ENCODE peak calls at places on chromosomes 4 and X, in four cellular contexts. One of them, this sample, is unnamed.

GRCh38 chr4:39237179-39237578 is 54.9 kb downstream of the WDR19 start:
- DNase-seq in WTC11: no peak
- DNase-seq in K562: no peak
- DNase-seq in HepG2: peak; percentile 55
- DNase-seq in this sample: no peak

GRCh38 chrX:71198066-71198465 is 25.0 kb upstream of the GJB1 start:
- DNase-seq in WTC11: no peak
- DNase-seq in K562: no peak
- DNase-seq in HepG2: no peak
- DNase-seq in this sample: no peak

GRCh38 chr4:52312722-52313121 is 261.6 kb downstream of the SPATA18 start:
- DNase-seq in WTC11: no peak
- DNase-seq in K562: no peak
- DNase-seq in HepG2: no peak
- DNase-seq in this sample: no peak

GRCh38 chrX:17160971-17161370 is 214.0 kb upstream of the NHS start:
- DNase-seq in WTC11: no peak
- DNase-seq in K562: no peak
- DNase-seq in HepG2: no peak
- DNase-seq in this sample: peak; percentile 19

GRCh38 chrX:118498755-118499154 is 3.1 kb downstream of the DOCK11 start:
- DNase-seq in WTC11: no peak
- DNase-seq in K562: no peak
- DNase-seq in HepG2: no peak
- DNase-seq in this sample: no peak

GRCh38 chrX:38220024-38220935 is at the start of gene SRPX:
- DNase-seq in WTC11: peak; percentile 37
- DNase-seq in K562: peak; percentile 13
- DNase-seq in HepG2: no peak
- DNase-seq in this sample: peak; percentile 52

GRCh38 chrX:103656623-103657022 is 27.8 kb downstream of the TCEAL1 start:
- DNase-seq in WTC11: no peak
- DNase-seq in K562: no peak
- DNase-seq in HepG2: no peak
- DNase-seq in this sample: peak; percentile 66

GRCh38 chrX:104270916-104271512 is 16.3 kb upstream of the ESX1 start:
- DNase-seq in WTC11: peak; percentile 58
- DNase-seq in K562: peak; percentile 11
- DNase-seq in HepG2: peak; percentile 1
- DNase-seq in this sample: peak; percentile 39

GRCh38 chr4:89110541-89110985 is 770 bp upstream of the TIGD2 start:
- DNase-seq in WTC11: peak; percentile 39
- DNase-seq in K562: peak; percentile 30
- DNase-seq in HepG2: no peak
- DNase-seq in this sample: no peak

GRCh38 chr4:117817316-117817715 is 217.0 kb upstream of the NDST3 start:
- DNase-seq in WTC11: no peak
- DNase-seq in K562: no peak
- DNase-seq in HepG2: no peak
- DNase-seq in this sample: no peak
- TF ChIP-seq NR3C1 in WTC11: no peak
- TF ChIP-seq NR3C1 in K562: no peak
- TF ChIP-seq NR3C1 in HepG2: no peak
- TF ChIP-seq NR3C1 in this sample: no peak

GRCh38 chrX:115344885-115345653 is 55.6 kb downstream of the LUZP4 start:
- DNase-seq in WTC11: peak; percentile 26
- DNase-seq in K562: no peak
- DNase-seq in HepG2: peak; percentile 91
- DNase-seq in this sample: peak; percentile 62
- TF ChIP-seq CTCF in WTC11: no peak
- TF ChIP-seq CTCF in K562: no peak
- TF ChIP-seq CTCF in HepG2: no peak
- TF ChIP-seq CTCF in this sample: no peak

GRCh38 chr4:100633269-100633668 is 115.4 kb upstream of the EMCN start:
- DNase-seq in WTC11: no peak
- DNase-seq in K562: no peak
- DNase-seq in HepG2: no peak
- DNase-seq in this sample: no peak

GRCh38 chr4:100631281-100631968 is 113.6 kb upstream of the EMCN start:
- DNase-seq in WTC11: no peak
- DNase-seq in K562: no peak
- DNase-seq in HepG2: no peak
- DNase-seq in this sample: no peak

GRCh38 chr4:100632163-100632562 is 114.3 kb upstream of the EMCN start:
- DNase-seq in WTC11: no peak
- DNase-seq in K562: no peak
- DNase-seq in HepG2: no peak
- DNase-seq in this sample: no peak

GRCh38 chr4:100641326-100641725 is 123.5 kb upstream of the EMCN start:
- DNase-seq in WTC11: no peak
- DNase-seq in K562: no peak
- DNase-seq in HepG2: no peak
- DNase-seq in this sample: no peak

DNA sequence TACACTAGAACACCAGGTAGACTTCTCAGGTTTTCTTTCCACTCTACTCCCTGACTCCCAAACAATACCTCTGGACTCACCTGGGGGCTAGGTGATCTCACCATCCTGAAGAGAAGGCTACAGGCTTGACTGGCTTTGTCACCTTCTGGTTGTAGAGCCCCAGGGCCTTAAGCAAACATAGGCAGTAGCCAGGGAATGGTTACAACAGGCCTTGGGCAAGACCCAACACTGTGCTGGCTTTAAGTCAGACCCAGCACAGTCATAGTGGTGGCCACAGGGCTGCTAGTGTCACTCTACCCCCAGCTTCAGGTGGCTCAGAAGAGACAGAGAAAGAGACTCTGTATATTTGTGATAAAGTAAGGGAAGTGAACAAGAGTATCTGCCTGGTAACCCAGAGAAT is 118.1 kb upstream of the EMCN start:
- DNase-seq in WTC11: no peak
- DNase-seq in K562: no peak
- DNase-seq in HepG2: no peak
- DNase-seq in this sample: no peak
- TF ChIP-seq NR3C1 in WTC11: no peak
- TF ChIP-seq NR3C1 in K562: no peak
- TF ChIP-seq NR3C1 in HepG2: no peak
- TF ChIP-seq NR3C1 in this sample: no peak

GRCh38 chr4:40478215-40478614 is 143.1 kb downstream of the CHRNA9 start:
- DNase-seq in WTC11: no peak
- DNase-seq in K562: no peak
- DNase-seq in HepG2: no peak
- DNase-seq in this sample: no peak

GRCh38 chr4:40482985-40483647 is 146.5 kb downstream of the RBM47 start:
- DNase-seq in WTC11: peak; percentile 50
- DNase-seq in K562: peak; percentile 19
- DNase-seq in HepG2: no peak
- DNase-seq in this sample: no peak

GRCh38 chr4:40479378-40479777 is 144.2 kb downstream of the CHRNA9 start:
- DNase-seq in WTC11: no peak
- DNase-seq in K562: no peak
- DNase-seq in HepG2: no peak
- DNase-seq in this sample: no peak

GRCh38 chr4:40481977-40482376 is 146.8 kb downstream of the CHRNA9 start:
- DNase-seq in WTC11: no peak
- DNase-seq in K562: no peak
- DNase-seq in HepG2: no peak
- DNase-seq in this sample: no peak

DNA sequence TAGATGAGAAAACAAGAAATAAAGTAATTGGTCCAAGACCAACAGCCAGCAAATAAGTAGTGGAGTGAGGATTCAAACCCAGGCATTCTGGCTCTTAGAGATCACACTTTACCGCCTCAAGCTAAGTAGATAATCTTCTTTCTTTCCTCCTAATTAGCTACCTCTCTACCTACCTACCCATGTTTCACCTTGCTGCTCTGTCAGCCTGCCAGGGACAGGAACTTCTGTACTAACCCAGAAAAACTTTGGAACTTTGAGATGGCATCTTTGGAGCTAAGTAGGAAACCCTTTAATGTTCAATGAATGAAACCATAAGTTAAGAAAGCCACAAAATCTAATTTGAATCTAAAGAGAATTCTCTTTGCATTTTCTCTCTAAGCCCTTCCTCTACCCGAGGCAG is 145.2 kb downstream of the CHRNA9 start:
- DNase-seq in WTC11: no peak
- DNase-seq in K562: no peak
- DNase-seq in HepG2: no peak
- DNase-seq in this sample: no peak
- TF ChIP-seq CTCF in WTC11: no peak
- TF ChIP-seq CTCF in K562: no peak
- TF ChIP-seq CTCF in HepG2: no peak
- TF ChIP-seq CTCF in this sample: no peak

GRCh38 chr4:109978704-109979103 is 66.0 kb downstream of the EGF start:
- DNase-seq in WTC11: no peak
- DNase-seq in K562: no peak
- DNase-seq in HepG2: no peak
- DNase-seq in this sample: no peak
- TF ChIP-seq NR3C1 in WTC11: no peak
- TF ChIP-seq NR3C1 in K562: no peak
- TF ChIP-seq NR3C1 in HepG2: no peak
- TF ChIP-seq NR3C1 in this sample: no peak

DNA sequence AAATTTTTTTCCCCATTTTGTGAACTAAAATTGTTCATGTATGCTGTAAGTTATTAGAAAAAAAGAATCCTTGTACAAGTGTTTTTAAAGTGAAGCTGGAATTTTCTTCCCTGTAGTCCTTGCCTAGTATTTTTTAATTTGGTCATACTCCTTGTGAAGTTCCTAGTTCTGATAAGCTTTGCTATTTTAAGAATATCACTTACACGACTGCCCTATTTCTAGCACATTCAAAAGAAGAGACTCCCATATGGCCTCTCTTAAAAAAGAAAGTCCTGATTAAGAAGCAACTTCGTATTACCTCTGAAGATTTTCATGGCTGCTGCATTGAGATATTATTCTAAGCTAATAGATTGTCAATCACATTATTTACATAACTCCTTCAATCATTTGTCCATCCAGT is 87.2 kb downstream of the KLHL8 start:
- DNase-seq in WTC11: no peak
- DNase-seq in K562: no peak
- DNase-seq in HepG2: no peak
- DNase-seq in this sample: no peak
- TF ChIP-seq CTCF in WTC11: no peak
- TF ChIP-seq CTCF in K562: no peak
- TF ChIP-seq CTCF in HepG2: no peak
- TF ChIP-seq CTCF in this sample: no peak

DNA sequence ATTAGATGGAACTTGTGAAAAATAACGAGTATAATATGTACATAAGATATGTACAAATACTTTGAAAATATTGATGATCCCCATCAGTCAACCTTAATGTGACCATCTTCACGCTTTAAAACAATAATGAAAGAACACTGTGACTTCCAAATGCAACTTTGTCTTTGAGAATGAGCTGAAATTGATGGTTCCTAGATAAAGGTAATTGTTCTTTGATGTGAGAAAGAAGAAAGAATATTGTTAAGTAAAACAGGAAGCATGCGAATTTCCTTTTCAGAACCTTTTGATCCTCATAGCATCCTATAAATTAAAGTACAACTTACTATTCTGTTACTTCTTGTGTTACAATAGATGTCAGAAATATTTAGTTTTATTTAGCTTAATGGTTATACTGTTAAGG is 22.2 kb downstream of the IL2 start:
- DNase-seq in WTC11: no peak
- DNase-seq in K562: no peak
- DNase-seq in HepG2: no peak
- DNase-seq in this sample: no peak
- TF ChIP-seq NR3C1 in WTC11: no peak
- TF ChIP-seq NR3C1 in K562: no peak
- TF ChIP-seq NR3C1 in HepG2: no peak
- TF ChIP-seq NR3C1 in this sample: no peak

DNA sequence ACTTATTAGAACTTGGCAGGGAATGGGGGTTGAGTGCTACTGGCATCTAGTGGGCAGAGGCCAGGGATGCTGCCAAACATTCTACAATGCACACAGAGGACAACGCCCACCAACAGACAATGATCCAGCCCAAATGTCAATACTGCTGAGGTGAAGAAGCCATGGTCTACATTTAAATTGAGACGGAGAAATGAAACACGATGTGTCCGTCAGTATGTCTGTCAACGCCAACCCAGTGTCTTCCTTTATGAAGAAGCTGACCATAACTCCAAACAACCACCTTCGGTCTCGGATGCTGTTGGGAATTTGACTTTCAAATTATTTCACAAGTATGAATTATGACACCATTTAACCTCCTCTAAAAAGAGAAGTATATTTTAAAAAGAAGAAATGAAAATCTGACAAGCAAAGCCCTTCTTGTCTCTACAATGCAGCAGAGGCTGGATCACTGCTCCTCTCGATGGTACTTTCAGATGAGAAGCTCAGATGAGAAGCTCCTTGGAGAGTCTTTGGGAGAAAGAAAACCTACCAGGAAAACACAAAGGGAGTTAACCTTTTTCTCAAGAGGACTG is 123.7 kb upstream of the MAP3K15 start:
- DNase-seq in WTC11: no peak
- DNase-seq in K562: no peak
- DNase-seq in HepG2: no peak
- DNase-seq in this sample: no peak
- TF ChIP-seq CTCF in WTC11: no peak
- TF ChIP-seq CTCF in K562: no peak
- TF ChIP-seq CTCF in HepG2: no peak
- TF ChIP-seq CTCF in this sample: no peak

GRCh38 chr4:15197005-15197404 is 194.7 kb downstream of the CPEB2 start:
- DNase-seq in WTC11: peak; percentile 15
- DNase-seq in K562: no peak
- DNase-seq in HepG2: peak; percentile 23
- DNase-seq in this sample: peak; percentile 10
- TF ChIP-seq NR3C1 in WTC11: no peak
- TF ChIP-seq NR3C1 in K562: no peak
- TF ChIP-seq NR3C1 in HepG2: no peak
- TF ChIP-seq NR3C1 in this sample: no peak

GRCh38 chrX:136387951-136388502 is 87.3 kb downstream of the ADGRG4 start:
- DNase-seq in WTC11: no peak
- DNase-seq in K562: no peak
- DNase-seq in HepG2: no peak
- DNase-seq in this sample: no peak
- TF ChIP-seq CTCF in WTC11: no peak
- TF ChIP-seq CTCF in K562: no peak
- TF ChIP-seq CTCF in HepG2: no peak
- TF ChIP-seq CTCF in this sample: no peak

This sample was measured in A549.